ENCODE peak calls at places on chromosomes 11 and 22, in six cellular contexts. W is lower leg skin, O is A673, P is cardiac muscle cell, J is fibroblast of lung, H is astrocyte of the cerebellum. V is an unnamed sample.

GRCh38 chr11:117171007-117171647 is 7.4 kb upstream of the SIDT2 start:
- DNase-seq in W (no peak), O (no peak), P (no peak), J (no peak), H (no peak), V (no peak)

GRCh38 chr11:3146612-3147256 is 18.4 kb downstream of the OSBPL5 start:
- DNase-seq in W (no peak), O (no peak), P (peak), J (peak), H (peak), V (no peak)

GRCh38 chr11:73188301-73188700 is 29.8 kb upstream of the P2RY2 start:
- DNase-seq in W (no peak), O (no peak), P (no peak), J (no peak), H (no peak), V (peak)

GRCh38 chr11:118142081-118142480 is 10.5 kb downstream of the SCN4B start:
- DNase-seq in W (no peak), O (no peak), P (peak), J (no peak), H (no peak), V (no peak)

GRCh38 chr11:95877288-95877687 is 46.6 kb downstream of the MTMR2 start:
- DNase-seq in W (no peak), O (no peak), P (peak), J (peak), H (peak), V (no peak)

GRCh38 chr22:36411589-36412258 is 24.0 kb upstream of the MYH9 start:
- DNase-seq in W (no peak), O (no peak), P (no peak), J (no peak), H (no peak), V (no peak)

GRCh38 chr11:17603056-17603825 is 56.2 kb downstream of the OTOG start:
- DNase-seq in W (no peak), O (no peak), P (no peak), J (no peak), H (no peak), V (no peak)

GRCh38 chr11:75625970-75626691 is 42.7 kb downstream of the MAP6 start:
- DNase-seq in W (no peak), O (no peak), P (peak), J (peak), H (peak), V (no peak)

GRCh38 chr11:28146123-28146751 is 38.0 kb downstream of the METTL15 start:
- DNase-seq in W (no peak), O (peak), P (peak), J (peak), H (peak), V (no peak)

GRCh38 chr22:43395296-43395695 is 16.5 kb upstream of the MPPED1 start:
- DNase-seq in W (no peak), O (no peak), P (no peak), J (no peak), H (no peak), V (no peak)

GRCh38 chr11:132904566-132904965 is 627.7 kb downstream of the OPCML start:
- DNase-seq in W (no peak), O (no peak), P (no peak), J (no peak), H (no peak), V (no peak)

GRCh38 chr11:32118025-32118974 is 27.4 kb downstream of the RCN1 start:
- DNase-seq in W (no peak), O (peak), P (peak), J (peak), H (no peak), V (no peak)

GRCh38 chr11:111665779-111666178 is 63.5 kb downstream of the SIK2 start:
- DNase-seq in W (no peak), O (peak), P (peak), J (peak), H (peak), V (no peak)

GRCh38 chr22:25478573-25478972 is 85.9 kb upstream of the GRK3 start:
- DNase-seq in W (no peak), O (no peak), P (no peak), J (no peak), H (no peak), V (no peak)

GRCh38 chr22:45336971-45337431 is 27.3 kb downstream of the FAM118A start:
- DNase-seq in W (peak), O (peak), P (peak), J (no peak), H (no peak), V (peak)

GRCh38 chr22:31610611-31611010 is 51.4 kb downstream of the PISD start:
- DNase-seq in W (no peak), O (no peak), P (no peak), J (no peak), H (no peak), V (no peak)

GRCh38 chr11:68370211-68371111 is 58.1 kb downstream of the LRP5 start:
- DNase-seq in W (no peak), O (no peak), P (no peak), J (peak), H (no peak), V (peak)

GRCh38 chr11:43327987-43328386 is 16.2 kb downstream of the API5 start:
- DNase-seq in W (no peak), O (peak), P (peak), J (peak), H (peak), V (no peak)

GRCh38 chr22:22849640-22850610 is 37.7 kb upstream of the IGLL5 start:
- DNase-seq in W (no peak), O (no peak), P (no peak), J (no peak), H (no peak), V (no peak)

GRCh38 chr11:33044281-33044680 is 4.9 kb downstream of the TCP11L1 start:
- DNase-seq in W (peak), O (peak), P (no peak), J (peak), H (peak), V (no peak)

GRCh38 chr11:3002346-3002745 is 10.2 kb upstream of the NAP1L4 start:
- DNase-seq in W (no peak), O (no peak), P (no peak), J (no peak), H (no peak), V (no peak)

GRCh38 chr11:86193297-86194095 is 51.1 kb upstream of the EED start:
- DNase-seq in W (peak), O (peak), P (peak), J (peak), H (peak), V (peak)

GRCh38 chr11:65861165-65861505 is 902 bp downstream of the MUS81 start:
- DNase-seq in W (peak), O (no peak), P (no peak), J (peak), H (no peak), V (no peak)

GRCh38 chr22:45958971-45959370 is 18.0 kb downstream of the WNT7B start:
- DNase-seq in W (no peak), O (no peak), P (no peak), J (no peak), H (no peak), V (no peak)

GRCh38 chr11:68524681-68525080 is 64.1 kb downstream of the PPP6R3 start:
- DNase-seq in W (no peak), O (no peak), P (no peak), J (no peak), H (no peak), V (no peak)

GRCh38 chr11:43833657-43834073 is 47.0 kb upstream of the ALKBH3 start:
- DNase-seq in W (no peak), O (no peak), P (peak), J (peak), H (peak), V (no peak)

GRCh38 chr11:102705626-102706025 is at the start of gene MMP27:
- DNase-seq in W (no peak), O (no peak), P (no peak), J (no peak), H (no peak), V (no peak)

GRCh38 chr11:15142838-15143237 is 28.1 kb downstream of the INSC start:
- DNase-seq in W (no peak), O (no peak), P (no peak), J (no peak), H (no peak), V (no peak)

GRCh38 chr11:100825610-100826009 is 138.5 kb downstream of the ARHGAP42 start:
- DNase-seq in W (no peak), O (no peak), P (no peak), J (no peak), H (no peak), V (no peak)

GRCh38 chr11:13759050-13759449 is 90.6 kb downstream of the FAR1 start:
- DNase-seq in W (no peak), O (no peak), P (no peak), J (no peak), H (no peak), V (no peak)

GRCh38 chr22:27113211-27114030 is 456.0 kb downstream of the MIAT start:
- DNase-seq in W (peak), O (peak), P (peak), J (peak), H (peak), V (peak)

GRCh38 chr11:65899356-65900124 is 648 bp downstream of the FOSL1 start:
- DNase-seq in W (no peak), O (peak), P (peak), J (peak), H (no peak), V (peak)

GRCh38 chr11:3095712-3096361 is 38.6 kb upstream of the CARS1 start:
- DNase-seq in W (no peak), O (peak), P (peak), J (peak), H (peak), V (no peak)

GRCh38 chr11:134725939-134726639 is 314.0 kb upstream of the B3GAT1 start:
- DNase-seq in W (no peak), O (no peak), P (no peak), J (no peak), H (no peak), V (no peak)

GRCh38 chr11:94111660-94112059 is 17.0 kb upstream of the PANX1 start:
- DNase-seq in W (no peak), O (no peak), P (no peak), J (no peak), H (no peak), V (peak)

DNA sequence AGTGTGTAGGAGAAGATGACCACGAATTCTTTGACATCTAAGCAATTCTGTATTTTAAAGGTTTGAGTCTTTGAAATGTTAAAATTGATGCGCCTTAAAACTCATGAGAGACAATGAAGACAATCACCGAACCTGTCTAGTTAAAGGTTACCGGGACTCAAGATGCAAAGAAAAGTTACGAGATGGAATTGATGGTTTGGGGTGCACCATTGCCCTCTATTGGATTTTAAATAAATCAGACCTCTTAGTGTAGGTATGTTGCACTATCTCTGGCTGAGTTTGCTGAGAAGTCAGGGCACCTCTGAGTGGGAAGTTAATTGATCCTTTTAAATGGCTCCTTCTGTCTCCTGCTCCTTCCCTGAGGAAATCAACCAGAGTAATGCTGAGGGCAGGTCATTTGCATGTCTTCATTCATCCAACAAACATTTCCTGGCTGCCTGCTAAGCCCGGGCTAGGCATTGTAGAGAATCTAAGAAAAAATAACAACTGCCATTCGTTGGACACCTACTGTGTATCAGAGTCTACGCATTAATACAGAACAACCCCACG is 19.4 kb upstream of the TMA7B start:
- DNase-seq in W (no peak), O (peak), P (no peak), J (no peak), H (no peak), V (no peak)
- TF ChIP-seq CTCF in W (no peak), O (no peak), P (no peak), J (no peak), H (no peak), V (no peak)

GRCh38 chr11:60768202-60768601 is 11.5 kb downstream of the MS4A15 start:
- DNase-seq in W (no peak), O (no peak), P (no peak), J (no peak), H (no peak), V (no peak)

GRCh38 chr11:60766547-60766946 is 9.9 kb downstream of the MS4A15 start:
- DNase-seq in W (no peak), O (no peak), P (no peak), J (no peak), H (no peak), V (no peak)

GRCh38 chr11:60765355-60765754 is 8.7 kb downstream of the MS4A15 start:
- DNase-seq in W (no peak), O (no peak), P (no peak), J (no peak), H (no peak), V (no peak)

GRCh38 chr11:60769273-60769672 is 12.6 kb downstream of the MS4A15 start:
- DNase-seq in W (no peak), O (no peak), P (no peak), J (no peak), H (no peak), V (no peak)

DNA sequence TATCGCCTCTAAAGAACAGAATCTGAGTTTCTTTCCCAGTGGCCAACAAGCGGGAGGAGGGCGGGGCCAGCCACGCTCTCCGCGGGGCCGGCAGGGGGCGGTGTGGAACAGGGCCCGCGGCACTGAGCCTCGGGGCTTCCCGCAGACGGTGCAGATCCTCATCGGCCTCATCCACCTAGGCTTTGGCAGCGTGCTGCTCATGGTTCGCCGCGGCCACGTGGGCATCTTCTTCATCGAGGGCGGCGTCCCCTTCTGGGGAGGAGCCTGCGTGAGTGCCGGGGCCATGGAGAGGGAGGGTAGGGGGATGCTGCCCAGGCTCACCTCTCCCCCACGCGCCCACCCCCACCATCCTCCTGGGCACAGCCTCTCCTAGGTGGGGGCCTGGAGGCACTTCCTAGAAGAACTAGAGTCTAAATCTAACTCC is 10.7 kb downstream of the MS4A15 start:
- DNase-seq in W (no peak), O (peak), P (no peak), J (no peak), H (no peak), V (no peak)
- TF ChIP-seq CTCF in W (no peak), O (peak), P (peak), J (peak), H (peak), V (peak)

GRCh38 chr22:39240841-39241631 is 3.7 kb downstream of the PDGFB start:
- DNase-seq in W (peak), O (no peak), P (no peak), J (no peak), H (no peak), V (peak)
- TF ChIP-seq CTCF in W (no peak), O (no peak), P (no peak), J (no peak), H (no peak), V (no peak)

GRCh38 chr11:90476442-90477007 is 253.7 kb upstream of the CHORDC1 start:
- DNase-seq in W (peak), O (peak), P (peak), J (peak), H (peak), V (no peak)
- TF ChIP-seq CTCF in W (no peak), O (peak), P (no peak), J (no peak), H (peak), V (peak)

DNA sequence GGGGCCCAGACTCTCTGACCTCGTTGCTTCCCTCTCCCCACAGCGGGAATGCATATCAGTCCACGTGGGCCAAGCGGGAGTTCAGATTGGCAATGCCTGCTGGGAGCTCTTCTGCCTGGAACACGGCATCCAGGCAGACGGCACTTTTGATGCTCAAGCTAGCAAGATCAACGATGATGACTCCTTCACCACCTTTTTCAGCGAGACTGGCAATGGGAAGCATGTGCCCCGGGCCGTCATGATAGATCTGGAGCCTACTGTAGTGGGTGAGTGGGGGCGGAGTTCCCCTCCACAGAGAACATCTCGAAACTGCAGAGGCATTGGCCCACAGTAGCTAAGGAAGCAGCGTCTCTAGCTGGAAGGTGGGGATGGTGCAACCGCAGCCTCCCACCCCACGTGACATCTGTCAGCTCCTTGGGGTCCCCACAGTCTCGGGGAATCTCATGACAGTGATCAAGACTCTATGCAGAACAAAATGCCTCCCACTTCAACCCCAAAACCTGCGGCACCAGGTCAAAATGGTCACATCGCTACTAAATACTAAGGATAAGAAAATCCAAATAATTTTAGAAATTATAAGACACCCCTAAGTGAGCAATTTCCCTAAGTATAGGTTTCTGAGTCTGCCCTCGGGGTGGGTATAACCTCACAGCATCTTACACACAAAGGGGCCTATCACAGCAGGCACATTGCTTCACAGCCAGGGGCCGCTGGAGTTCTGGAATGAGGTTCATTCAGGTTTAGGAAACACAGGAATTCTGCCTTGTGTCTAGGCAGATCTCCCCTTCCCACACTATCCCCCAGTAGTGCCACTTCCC is 11.0 kb downstream of the TUBA8 start:
- DNase-seq in W (no peak), O (no peak), P (no peak), J (no peak), H (no peak), V (no peak)
- TF ChIP-seq CTCF in W (no peak), O (no peak), P (peak), J (no peak), H (no peak), V (no peak)

DNA sequence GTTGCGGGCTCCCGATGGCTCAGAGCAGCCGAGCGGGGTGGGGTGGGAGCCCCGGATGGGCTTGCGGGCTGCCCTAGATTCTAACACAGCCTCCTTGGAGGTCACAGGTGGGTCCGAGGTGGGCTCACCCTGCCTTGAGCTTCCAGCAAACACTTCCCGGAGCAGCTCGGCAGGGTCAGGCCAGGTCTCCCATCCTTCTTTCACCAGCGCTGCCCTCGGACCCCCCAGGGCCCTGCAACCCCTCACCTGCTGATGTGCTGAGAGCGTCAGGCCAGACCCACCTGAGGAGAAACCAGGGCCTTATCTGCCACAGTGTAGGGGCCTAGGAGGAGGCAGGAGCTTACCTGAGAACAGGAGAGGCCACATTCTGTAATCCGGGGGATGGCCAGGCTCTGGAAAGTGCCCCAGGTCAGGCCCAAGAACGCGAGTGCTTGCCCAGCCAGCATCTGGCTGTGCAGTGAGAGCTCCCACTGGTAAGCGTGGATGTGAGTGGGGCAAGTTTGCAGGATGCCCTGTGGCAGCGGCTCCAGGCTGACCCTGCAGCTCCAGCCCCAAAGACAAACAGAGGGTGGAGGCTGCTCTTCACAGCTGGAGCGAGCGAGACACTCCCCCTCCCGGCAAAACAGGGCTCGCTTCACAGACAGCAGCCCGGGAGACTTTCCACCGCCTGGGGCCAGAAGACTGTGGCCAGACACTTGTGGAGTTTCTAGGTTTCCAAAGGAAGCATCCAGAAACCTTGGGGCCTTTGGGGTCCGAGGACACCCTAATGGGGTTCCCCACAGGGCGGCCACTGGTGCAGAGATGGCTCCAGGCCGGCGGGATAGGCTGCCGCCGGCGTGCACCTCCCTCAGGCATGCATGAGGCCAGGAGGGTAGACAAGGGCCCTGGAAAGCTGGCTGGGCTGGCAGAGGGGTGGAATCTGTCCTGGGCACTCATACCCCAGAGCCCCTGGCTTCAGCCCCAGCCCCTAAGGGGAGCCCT is at the start of gene IL17REL:
- DNase-seq in W (no peak), O (peak), P (peak), J (no peak), H (no peak), V (peak)
- TF ChIP-seq CTCF in W (no peak), O (no peak), P (peak), J (peak), H (no peak), V (peak)

GRCh38 chr11:108788565-108789199 is 123.8 kb downstream of the DDX10 start:
- DNase-seq in W (no peak), O (peak), P (peak), J (peak), H (peak), V (no peak)
- TF ChIP-seq CTCF in W (no peak), O (peak), P (peak), J (peak), H (peak), V (peak)

V was measured in left ventricle myocardium inferior.